ENCODE peak calls at places on chromosomes 2 and 18, in nine cellular contexts. One of them, this sample, is unnamed.

GRCh38 chr2:120708944-120709607 is 26.6 kb upstream of the GLI2 start:
- DNase-seq in endothelial cell: no peak
- DNase-seq in NCI-H524: no peak
- DNase-seq in activated CD4-positive, alpha-beta T cell treated with anti-CD3 and anti-CD28 coated beads, Interleukin-2, amount 10 ng/mL, durations not matched to agents 7 days and 5 days: no peak
- DNase-seq in smooth muscle cell of the brain vasculature: no peak
- DNase-seq in non-pigmented ciliary epithelial cell: no peak
- DNase-seq in GM04504: no peak
- DNase-seq in astrocyte of the spinal cord: no peak
- DNase-seq in stimulated activated CD8-positive, alpha-beta memory T cell treated with anti-CD3 and anti-CD28 coated beads, Interleukin-2, amount 100 ng/mL, for 1 hour: no peak
- DNase-seq in this sample: no peak

GRCh38 chr2:111919794-111920608 is 21.6 kb downstream of the MERTK start:
- DNase-seq in endothelial cell: no peak
- DNase-seq in NCI-H524: no peak
- DNase-seq in activated CD4-positive, alpha-beta T cell treated with anti-CD3 and anti-CD28 coated beads, Interleukin-2, amount 10 ng/mL, durations not matched to agents 7 days and 5 days: no peak
- DNase-seq in smooth muscle cell of the brain vasculature: no peak
- DNase-seq in non-pigmented ciliary epithelial cell: no peak
- DNase-seq in GM04504: no peak
- DNase-seq in astrocyte of the spinal cord: peak; percentile 41
- DNase-seq in stimulated activated CD8-positive, alpha-beta memory T cell treated with anti-CD3 and anti-CD28 coated beads, Interleukin-2, amount 100 ng/mL, for 1 hour: no peak
- DNase-seq in this sample: no peak

GRCh38 chr2:145138626-145139025 is 618.7 kb upstream of the ZEB2 start:
- DNase-seq in endothelial cell: no peak
- DNase-seq in NCI-H524: no peak
- DNase-seq in activated CD4-positive, alpha-beta T cell treated with anti-CD3 and anti-CD28 coated beads, Interleukin-2, amount 10 ng/mL, durations not matched to agents 7 days and 5 days: no peak
- DNase-seq in smooth muscle cell of the brain vasculature: no peak
- DNase-seq in non-pigmented ciliary epithelial cell: no peak
- DNase-seq in GM04504: no peak
- DNase-seq in astrocyte of the spinal cord: no peak
- DNase-seq in stimulated activated CD8-positive, alpha-beta memory T cell treated with anti-CD3 and anti-CD28 coated beads, Interleukin-2, amount 100 ng/mL, for 1 hour: no peak
- DNase-seq in this sample: no peak

GRCh38 chr2:190835303-190835930 is 45.2 kb upstream of the GLS start:
- DNase-seq in endothelial cell: no peak
- DNase-seq in NCI-H524: no peak
- DNase-seq in activated CD4-positive, alpha-beta T cell treated with anti-CD3 and anti-CD28 coated beads, Interleukin-2, amount 10 ng/mL, durations not matched to agents 7 days and 5 days: no peak
- DNase-seq in smooth muscle cell of the brain vasculature: peak; percentile 50
- DNase-seq in non-pigmented ciliary epithelial cell: no peak
- DNase-seq in GM04504: no peak
- DNase-seq in astrocyte of the spinal cord: peak; percentile 91
- DNase-seq in stimulated activated CD8-positive, alpha-beta memory T cell treated with anti-CD3 and anti-CD28 coated beads, Interleukin-2, amount 100 ng/mL, for 1 hour: no peak
- DNase-seq in this sample: no peak

GRCh38 chr2:48728827-48729226 is 26.7 kb downstream of the LHCGR start:
- DNase-seq in endothelial cell: no peak
- DNase-seq in NCI-H524: no peak
- DNase-seq in activated CD4-positive, alpha-beta T cell treated with anti-CD3 and anti-CD28 coated beads, Interleukin-2, amount 10 ng/mL, durations not matched to agents 7 days and 5 days: no peak
- DNase-seq in smooth muscle cell of the brain vasculature: no peak
- DNase-seq in non-pigmented ciliary epithelial cell: no peak
- DNase-seq in GM04504: no peak
- DNase-seq in astrocyte of the spinal cord: no peak
- DNase-seq in stimulated activated CD8-positive, alpha-beta memory T cell treated with anti-CD3 and anti-CD28 coated beads, Interleukin-2, amount 100 ng/mL, for 1 hour: no peak
- DNase-seq in this sample: no peak

GRCh38 chr2:39523308-39524044 is 86.4 kb upstream of the MAP4K3 start:
- DNase-seq in endothelial cell: no peak
- DNase-seq in NCI-H524: no peak
- DNase-seq in activated CD4-positive, alpha-beta T cell treated with anti-CD3 and anti-CD28 coated beads, Interleukin-2, amount 10 ng/mL, durations not matched to agents 7 days and 5 days: no peak
- DNase-seq in smooth muscle cell of the brain vasculature: no peak
- DNase-seq in non-pigmented ciliary epithelial cell: peak; percentile 85
- DNase-seq in GM04504: no peak
- DNase-seq in astrocyte of the spinal cord: peak; percentile 92
- DNase-seq in stimulated activated CD8-positive, alpha-beta memory T cell treated with anti-CD3 and anti-CD28 coated beads, Interleukin-2, amount 100 ng/mL, for 1 hour: no peak
- DNase-seq in this sample: no peak

GRCh38 chr2:45637440-45637839 is 14.0 kb upstream of the PRKCE start:
- DNase-seq in endothelial cell: no peak
- DNase-seq in NCI-H524: no peak
- DNase-seq in activated CD4-positive, alpha-beta T cell treated with anti-CD3 and anti-CD28 coated beads, Interleukin-2, amount 10 ng/mL, durations not matched to agents 7 days and 5 days: no peak
- DNase-seq in smooth muscle cell of the brain vasculature: no peak
- DNase-seq in non-pigmented ciliary epithelial cell: peak; percentile 26
- DNase-seq in GM04504: no peak
- DNase-seq in astrocyte of the spinal cord: peak; percentile 69
- DNase-seq in stimulated activated CD8-positive, alpha-beta memory T cell treated with anti-CD3 and anti-CD28 coated beads, Interleukin-2, amount 100 ng/mL, for 1 hour: no peak
- DNase-seq in this sample: no peak

GRCh38 chr18:76923485-76924085 is 101.2 kb downstream of the ZNF236 start:
- DNase-seq in endothelial cell: peak; percentile 58
- DNase-seq in NCI-H524: no peak
- DNase-seq in activated CD4-positive, alpha-beta T cell treated with anti-CD3 and anti-CD28 coated beads, Interleukin-2, amount 10 ng/mL, durations not matched to agents 7 days and 5 days: no peak
- DNase-seq in smooth muscle cell of the brain vasculature: no peak
- DNase-seq in non-pigmented ciliary epithelial cell: no peak
- DNase-seq in GM04504: no peak
- DNase-seq in astrocyte of the spinal cord: peak; percentile 22
- DNase-seq in stimulated activated CD8-positive, alpha-beta memory T cell treated with anti-CD3 and anti-CD28 coated beads, Interleukin-2, amount 100 ng/mL, for 1 hour: no peak
- DNase-seq in this sample: peak; percentile 61